ENCODE peak calls at places on chromosomes 1 and 21, in seven cellular contexts. F is HFF-Myc; B is IMR-90; T is prostate gland; Z is fibroblast of lung; A is pancreas; R is naive thymus-derived CD4-positive, alpha-beta T cell. L is an unnamed sample.

GRCh38 chr21:34697826-34698225 is 29.0 kb downstream of the CLIC6 start:
- DNase-seq in F (no peak), B (no peak), T (no peak), Z (no peak), A (no peak), R (no peak), L (no peak)

GRCh38 chr1:8203056-8203455 is 114.9 kb upstream of the SLC45A1 start:
- DNase-seq in F (no peak), B (peak; percentile 31), T (no peak), Z (no peak), A (no peak), R (no peak), L (no peak)

GRCh38 chr1:201912832-201913231 is 24.1 kb downstream of the SHISA4 start:
- DNase-seq in F (no peak), B (peak; percentile 73), T (no peak), Z (peak; percentile 46), A (no peak), R (no peak), L (no peak)

GRCh38 chr1:95509989-95510388 is 276.0 kb downstream of the RWDD3 start:
- DNase-seq in F (no peak), B (no peak), T (no peak), Z (no peak), A (no peak), R (no peak), L (no peak)

GRCh38 chr1:207925210-207925609 is 14.3 kb upstream of the CD34 start:
- DNase-seq in F (no peak), B (no peak), T (peak; percentile 53), Z (peak; percentile 13), A (no peak), R (no peak), L (no peak)

GRCh38 chr1:205748398-205749093 is 1.4 kb downstream of the NUCKS1 start:
- DNase-seq in F (no peak), B (peak; percentile 79), T (peak; percentile 33), Z (peak; percentile 69), A (no peak), R (no peak), L (no peak)

GRCh38 chr1:169494343-169494742 is 8.6 kb upstream of the SLC19A2 start:
- DNase-seq in F (no peak), B (no peak), T (no peak), Z (no peak), A (no peak), R (no peak), L (no peak)

GRCh38 chr1:83026745-83027144 is 972.2 kb downstream of the TTLL7 start:
- DNase-seq in F (no peak), B (no peak), T (no peak), Z (peak; percentile 16), A (no peak), R (no peak), L (no peak)

GRCh38 chr1:47444578-47445465 is 7.0 kb downstream of the FOXD2 start:
- DNase-seq in F (no peak), B (peak; percentile 10), T (no peak), Z (no peak), A (peak; percentile 64), R (no peak), L (peak; percentile 33)

GRCh38 chr1:82245345-82246014 is 444.7 kb downstream of the ADGRL2 start:
- DNase-seq in F (no peak), B (no peak), T (no peak), Z (no peak), A (no peak), R (no peak), L (no peak)

GRCh38 chr21:21712761-21713558 is 714.8 kb downstream of the NCAM2 start:
- DNase-seq in F (no peak), B (peak; percentile 62), T (no peak), Z (peak; percentile 80), A (no peak), R (no peak), L (no peak)

GRCh38 chr1:55443175-55443933 is 228.2 kb upstream of the USP24 start:
- DNase-seq in F (peak; percentile 95), B (peak; percentile 100), T (peak; percentile 10), Z (peak; percentile 98), A (no peak), R (no peak), L (peak; percentile 34)

GRCh38 chr1:248140846-248141245 is 4.1 kb upstream of the OR2M5 start:
- DNase-seq in F (no peak), B (no peak), T (no peak), Z (no peak), A (no peak), R (no peak), L (no peak)

GRCh38 chr21:45954271-45954670 is 27.3 kb upstream of the COL6A1 start:
- DNase-seq in F (no peak), B (no peak), T (no peak), Z (no peak), A (no peak), R (no peak), L (no peak)

GRCh38 chr21:36806103-36806502 is 107.2 kb downstream of the SIM2 start:
- DNase-seq in F (no peak), B (peak; percentile 60), T (no peak), Z (peak; percentile 45), A (no peak), R (no peak), L (no peak)

GRCh38 chr1:234779160-234779538 is 169.2 kb upstream of the IRF2BP2 start:
- DNase-seq in F (no peak), B (no peak), T (no peak), Z (no peak), A (peak; percentile 65), R (no peak), L (no peak)

DNA sequence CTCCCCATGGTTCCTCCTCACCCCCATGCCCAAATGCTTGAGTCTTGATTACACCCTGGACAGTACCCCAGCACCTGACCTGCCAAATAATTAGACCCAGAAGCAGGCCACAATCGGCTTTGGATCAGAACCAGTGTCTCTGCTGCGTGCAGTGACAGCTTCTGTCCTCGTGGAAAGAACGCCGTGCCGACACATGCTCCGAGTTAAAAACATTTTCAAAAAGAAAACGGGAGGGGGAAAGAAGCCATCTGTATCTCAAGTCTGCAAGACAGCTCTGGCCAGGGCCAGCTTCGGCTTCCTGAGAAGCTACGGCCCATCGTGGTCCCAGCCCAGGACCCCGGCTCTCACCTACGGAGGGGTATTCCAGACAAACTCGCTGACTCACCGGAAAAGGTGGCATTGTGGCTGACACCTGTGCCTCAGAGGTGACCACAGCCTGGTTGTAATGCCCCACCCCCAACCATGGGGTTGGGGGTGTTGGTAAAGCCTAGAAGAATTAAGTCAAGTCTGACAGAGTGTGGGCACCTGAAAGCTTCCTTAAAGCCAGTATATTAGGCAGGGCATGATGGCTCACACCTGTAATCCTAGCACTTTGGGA is 25.8 kb downstream of the SSBP3 start:
- DNase-seq in F (no peak), B (no peak), T (no peak), Z (no peak), A (no peak), R (no peak), L (no peak)
- H3K4me3 ChIP-seq in F (no peak overlapping the region), B (no peak overlapping the region), T (no peak overlapping the region), Z (no peak overlapping the region), A (no peak overlapping the region), R (no peak overlapping the region), L (no peak overlapping the region)

DNA sequence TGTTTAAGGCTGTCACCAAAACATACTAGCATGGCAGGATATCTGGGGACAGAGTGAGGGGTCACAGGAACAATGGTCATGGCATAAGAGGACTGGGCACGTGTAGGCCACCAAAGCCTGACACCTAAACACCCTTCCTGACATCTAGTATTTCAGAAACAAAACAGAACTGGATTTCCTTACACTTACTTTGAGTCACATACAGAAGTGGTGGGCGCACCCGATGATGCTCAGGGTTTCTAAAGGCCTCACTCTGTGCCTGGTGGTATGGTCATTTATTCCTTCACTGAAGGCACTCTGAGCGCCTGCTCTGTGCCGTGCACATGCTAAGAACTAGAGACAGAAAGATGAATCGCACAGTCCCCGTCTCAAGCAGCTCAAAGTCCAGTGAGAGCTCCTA is 2.0 kb downstream of the ABCB10 start:
- DNase-seq in F (no peak), B (no peak), T (no peak), Z (no peak), A (no peak), R (no peak), L (no peak)
- H3K4me3 ChIP-seq in F (peak overlapping the region; percentile 54), B (no peak overlapping the region), T (no peak overlapping the region), Z (no peak overlapping the region), A (no peak overlapping the region), R (no peak overlapping the region), L (no peak overlapping the region)

DNA sequence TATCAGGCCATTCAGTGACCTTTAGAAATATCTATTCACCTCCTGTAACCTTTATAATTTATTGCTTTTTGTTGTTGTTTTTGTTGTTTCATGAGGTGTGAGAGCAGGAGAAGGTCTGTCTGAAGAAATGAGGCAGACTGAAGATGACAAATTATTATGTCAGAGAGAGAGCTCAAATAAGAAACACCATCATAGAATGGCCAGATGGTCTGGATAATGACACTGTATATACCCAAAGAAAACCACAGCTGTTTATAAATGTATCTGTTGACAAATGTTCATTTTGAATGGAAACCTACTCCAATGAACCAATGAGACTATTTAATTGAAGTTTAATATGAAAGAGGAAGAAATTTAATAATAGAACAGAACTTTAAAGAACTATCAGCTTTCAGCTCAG is 202.4 kb downstream of the KCNK2 start:
- DNase-seq in F (no peak), B (peak; percentile 21), T (no peak), Z (no peak), A (no peak), R (no peak), L (no peak)
- H3K4me3 ChIP-seq in F (no peak overlapping the region), B (no peak overlapping the region), T (no peak overlapping the region), Z (no peak overlapping the region), A (no peak overlapping the region), R (no peak overlapping the region), L (no peak overlapping the region)

GRCh38 chr1:151131832-151132675 is 14.4 kb downstream of the SEMA6C start:
- DNase-seq in F (no peak), B (no peak), T (no peak), Z (peak; percentile 30), A (no peak), R (no peak), L (no peak)
- H3K4me3 ChIP-seq in F (peak overlapping the region; percentile 21), B (no peak overlapping the region), T (peak overlapping the region; percentile 21), Z (peak overlapping the region; percentile 45), A (no peak overlapping the region), R (peak overlapping the region; percentile 49), L (peak overlapping the region; percentile 53)

DNA sequence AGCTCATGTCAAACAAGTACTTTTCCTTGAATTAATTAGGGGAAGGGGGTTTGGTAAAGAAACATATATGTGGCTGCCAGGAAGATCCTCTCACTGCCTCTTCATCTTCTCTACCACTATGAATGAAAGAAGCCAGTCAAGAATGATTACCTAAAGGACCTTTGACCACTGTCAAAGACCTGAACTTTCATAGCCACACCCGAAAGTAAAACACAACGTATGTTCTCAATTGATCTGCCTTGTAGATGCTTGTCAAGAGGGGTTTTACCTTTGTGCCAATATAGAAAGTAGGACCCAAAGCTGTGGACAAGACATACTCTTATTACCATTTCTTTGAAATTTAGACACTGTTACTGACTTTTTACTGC is 71.7 kb upstream of the HSPA13 start:
- DNase-seq in F (no peak), B (no peak), T (no peak), Z (no peak), A (no peak), R (no peak), L (no peak)
- H3K4me3 ChIP-seq in F (no peak overlapping the region), B (no peak overlapping the region), T (no peak overlapping the region), Z (no peak overlapping the region), A (no peak overlapping the region), R (no peak overlapping the region), L (no peak overlapping the region)

DNA sequence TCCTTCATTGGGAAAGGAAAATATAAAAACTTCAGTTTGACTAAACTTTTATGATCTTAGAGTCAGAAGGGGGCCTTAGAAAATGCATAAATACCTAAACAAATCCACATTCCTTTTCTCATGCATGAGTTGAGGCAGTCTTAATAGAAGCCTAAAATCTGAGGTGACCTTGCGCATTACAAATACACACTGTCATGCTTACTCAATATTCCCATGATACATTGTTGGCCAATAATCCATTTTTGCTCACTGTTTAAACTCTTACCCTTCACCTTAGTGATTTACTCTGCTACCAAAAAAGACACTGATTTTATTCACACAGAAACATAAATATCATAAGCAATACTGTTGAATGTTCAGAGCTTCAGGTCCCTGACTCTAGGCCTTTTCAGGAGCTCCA is 19.1 kb upstream of the TMCO1 start:
- DNase-seq in F (no peak), B (no peak), T (no peak), Z (no peak), A (no peak), R (no peak), L (no peak)
- H3K4me3 ChIP-seq in F (no peak overlapping the region), B (no peak overlapping the region), T (no peak overlapping the region), Z (no peak overlapping the region), A (no peak overlapping the region), R (no peak overlapping the region), L (no peak overlapping the region)